ENCODE peak calls at places on chromosomes 11 and 22, in nine cellular contexts. Y, J, U, N, L, D, E, W and P are unnamed samples.

GRCh38 chr11:120256178-120256577 is 16.2 kb downstream of the POU2F3 start:
- DNase-seq in L (no peak), J (no peak), W (no peak), Y (no peak), U (no peak), N (no peak), D (no peak), E (no peak), P (no peak)

GRCh38 chr22:33030923-33031525 is 27.2 kb downstream of the SYN3 start:
- DNase-seq in Y (no peak), J (no peak), W (no peak), E (no peak), N (no peak), D (no peak), L (no peak), U (no peak), P (no peak)

GRCh38 chr11:117668291-117668690 is 128.7 kb downstream of the DSCAML1 start:
- DNase-seq in U (no peak), J (no peak), N (no peak), W (no peak), D (no peak), Y (no peak), L (no peak), E (peak), P (no peak)

GRCh38 chr11:17347676-17348075 is 3.9 kb upstream of the NCR3LG1 start:
- DNase-seq in U (no peak), J (no peak), W (no peak), N (no peak), Y (no peak), D (no peak), L (no peak), E (no peak), P (no peak)

GRCh38 chr11:18046116-18046777 is at the start of gene TPH1:
- DNase-seq in W (peak), D (no peak), E (no peak), L (peak), N (peak), Y (no peak), U (no peak), J (no peak), P (peak)

GRCh38 chr11:16843307-16843706 is 104.9 kb downstream of the C11orf58 start:
- DNase-seq in D (no peak), Y (no peak), L (no peak), U (no peak), J (no peak), N (peak), W (no peak), E (peak), P (no peak)

GRCh38 chr11:29024386-29024785 is 916.2 kb downstream of the METTL15 start:
- DNase-seq in U (no peak), Y (no peak), N (no peak), D (no peak), L (no peak), J (no peak), E (no peak), W (no peak), P (no peak)

GRCh38 chr11:122931510-122931909 is 49.0 kb downstream of the JHY start:
- DNase-seq in N (no peak), E (no peak), L (no peak), U (no peak), J (no peak), W (no peak), D (no peak), Y (no peak), P (no peak)

GRCh38 chr11:44611687-44612437 is 46.4 kb downstream of the CD82 start:
- DNase-seq in D (peak), Y (peak), W (no peak), N (no peak), E (no peak), L (no peak), U (no peak), J (no peak), P (no peak)

GRCh38 chr22:46287873-46288751 is 8.6 kb upstream of the GTSE1 start:
- DNase-seq in J (no peak), L (no peak), E (no peak), D (no peak), N (no peak), U (no peak), W (peak), Y (no peak), P (no peak)

GRCh38 chr11:32983506-32983905 is 32.2 kb upstream of the DEPDC7 start:
- DNase-seq in E (no peak), Y (no peak), J (no peak), L (no peak), D (no peak), W (no peak), N (no peak), U (no peak), P (no peak)

GRCh38 chr11:113188433-113188834 is 125.9 kb upstream of the TTC12 start:
- DNase-seq in N (no peak), U (no peak), D (no peak), Y (no peak), J (no peak), E (no peak), L (no peak), W (no peak), P (no peak)

GRCh38 chr11:111663820-111664219 is 61.6 kb downstream of the SIK2 start:
- DNase-seq in E (peak), L (no peak), D (no peak), J (no peak), Y (no peak), N (peak), W (no peak), U (no peak), P (peak)

GRCh38 chr11:30314625-30315024 is 8.3 kb upstream of the ARL14EP start:
- DNase-seq in Y (no peak), J (no peak), L (no peak), W (no peak), N (no peak), E (no peak), U (no peak), D (no peak), P (no peak)

GRCh38 chr11:61082161-61082870 is 20.0 kb upstream of the CD5 start:
- DNase-seq in E (no peak), L (no peak), N (no peak), U (no peak), Y (no peak), J (no peak), W (no peak), D (no peak), P (no peak)

GRCh38 chr11:10392680-10393079 is 62.4 kb upstream of the AMPD3 start:
- DNase-seq in J (no peak), N (no peak), W (no peak), D (no peak), E (no peak), U (no peak), Y (no peak), L (no peak), P (no peak)

GRCh38 chr11:26901162-26901561 is 92.8 kb upstream of the FIBIN start:
- DNase-seq in J (no peak), Y (no peak), N (peak), D (no peak), U (no peak), W (no peak), E (no peak), L (no peak), P (no peak)

GRCh38 chr11:114058026-114058706 is 1.3 kb upstream of the ZBTB16 start:
- DNase-seq in D (no peak), J (no peak), E (no peak), U (no peak), N (peak), L (peak), Y (no peak), W (no peak), P (peak)

GRCh38 chr22:39852799-39853198 is 40.8 kb downstream of the ENTHD1 start:
- DNase-seq in L (no peak), Y (no peak), U (no peak), N (no peak), E (no peak), D (no peak), W (no peak), J (no peak), P (no peak)

GRCh38 chr11:106208795-106209194 is 131.3 kb downstream of the AASDHPPT start:
- DNase-seq in U (no peak), D (no peak), N (no peak), W (no peak), L (no peak), Y (no peak), J (no peak), E (no peak), P (no peak)

GRCh38 chr11:72962717-72963116 is 148.5 kb downstream of the ATG16L2 start:
- DNase-seq in D (no peak), U (no peak), W (no peak), J (no peak), L (no peak), E (no peak), Y (no peak), N (no peak), P (no peak)

GRCh38 chr11:87251560-87251959 is 213.8 kb downstream of the TMEM135 start:
- DNase-seq in W (no peak), J (no peak), U (no peak), Y (no peak), E (no peak), N (no peak), L (no peak), D (no peak), P (no peak)

GRCh38 chr11:107591446-107592236 is 694 bp downstream of the ELMOD1 start:
- DNase-seq in U (no peak), J (peak), L (peak), Y (peak), E (peak), D (no peak), N (peak), W (peak), P (no peak)

GRCh38 chr11:70567680-70568503 is 169.6 kb downstream of the CTTN start:
- DNase-seq in N (peak), D (no peak), W (peak), Y (no peak), E (no peak), L (peak), U (peak), J (no peak), P (peak)

GRCh38 chr11:66081505-66081904 is 11.4 kb downstream of the PACS1 start:
- DNase-seq in J (no peak), N (peak), W (no peak), L (peak), Y (peak), U (no peak), D (peak), E (no peak), P (no peak)

GRCh38 chr22:38257650-38258246 is 15.1 kb downstream of the TMEM184B start:
- DNase-seq in W (no peak), N (no peak), D (no peak), U (no peak), J (no peak), L (no peak), Y (no peak), E (peak), P (peak)

GRCh38 chr11:108115495-108116140 is 5.7 kb upstream of the ACAT1 start:
- DNase-seq in E (peak), N (peak), L (peak), U (peak), D (no peak), W (peak), Y (no peak), J (no peak), P (peak)